ENCODE peak calls at places on chromosome 14, in six cellular contexts. E is stomach, O is GM12878, R is AG10803, B is left ventricle myocardium inferior, F is dorsolateral prefrontal cortex. G is an unnamed sample.

GRCh38 chr14:94388027-94388895 is at the start of gene SERPINA1:
- DNase-seq in E (peak), O (no peak), R (no peak), B (no peak), F (no peak), G (no peak)

GRCh38 chr14:30267141-30267540 is 291.8 kb upstream of the G2E3 start:
- DNase-seq in E (no peak), O (no peak), R (peak), B (no peak), F (no peak), G (no peak)

GRCh38 chr14:104650057-104650980 is 39.1 kb upstream of the INF2 start:
- DNase-seq in E (peak), O (no peak), R (peak), B (peak), F (peak), G (no peak)

GRCh38 chr14:95210699-95211098 is 53.4 kb upstream of the DICER1 start:
- DNase-seq in E (no peak), O (no peak), R (no peak), B (no peak), F (no peak), G (no peak)

GRCh38 chr14:96255501-96256366 is at the start of gene BDKRB1:
- DNase-seq in E (no peak), O (no peak), R (peak), B (no peak), F (no peak), G (no peak)

GRCh38 chr14:22886500-22887259 is 3.7 kb downstream of the REM2 start:
- DNase-seq in E (peak), O (peak), R (peak), B (peak), F (no peak), G (peak)

GRCh38 chr14:95134304-95134933 is 22.9 kb downstream of the DICER1 start:
- DNase-seq in E (no peak), O (no peak), R (no peak), B (no peak), F (no peak), G (no peak)

GRCh38 chr14:63843796-63844195 is 9.0 kb upstream of the SYNE2 start:
- DNase-seq in E (no peak), O (no peak), R (no peak), B (no peak), F (no peak), G (no peak)

GRCh38 chr14:92525318-92526095 is 11.9 kb downstream of the RIN3 start:
- DNase-seq in E (no peak), O (no peak), R (no peak), B (no peak), F (no peak), G (no peak)

GRCh38 chr14:58587271-58587670 is 50.5 kb upstream of the DACT1 start:
- DNase-seq in E (no peak), O (no peak), R (peak), B (no peak), F (no peak), G (no peak)

GRCh38 chr14:24224618-24225071 is 7.5 kb downstream of the NEDD8 start:
- DNase-seq in E (no peak), O (no peak), R (peak), B (no peak), F (no peak), G (no peak)

GRCh38 chr14:69538766-69539165 is 35.9 kb downstream of the CCDC177 start:
- DNase-seq in E (no peak), O (no peak), R (no peak), B (no peak), F (no peak), G (no peak)

GRCh38 chr14:39581474-39581873 is 149.2 kb upstream of the FBXO33 start:
- DNase-seq in E (no peak), O (no peak), R (no peak), B (no peak), F (no peak), G (no peak)

GRCh38 chr14:31419179-31420012 is 954 bp downstream of the HEATR5A start:
- DNase-seq in E (no peak), O (no peak), R (peak), B (no peak), F (no peak), G (no peak)

GRCh38 chr14:96362071-96362964 is 823 bp downstream of the ATG2B start:
- DNase-seq in E (peak), O (peak), R (peak), B (no peak), F (peak), G (peak)

GRCh38 chr14:31320922-31321779 is 99.2 kb downstream of the HEATR5A start:
- DNase-seq in E (no peak), O (no peak), R (no peak), B (no peak), F (no peak), G (no peak)

GRCh38 chr14:22225526-22226133 is 363.4 kb downstream of the DAD1 start:
- DNase-seq in E (no peak), O (no peak), R (peak), B (no peak), F (no peak), G (no peak)

GRCh38 chr14:33057585-33057984 is 118.9 kb downstream of the NPAS3 start:
- DNase-seq in E (no peak), O (no peak), R (no peak), B (no peak), F (no peak), G (no peak)

GRCh38 chr14:103348154-103348553 is 14.1 kb downstream of the EIF5 start:
- DNase-seq in E (no peak), O (no peak), R (no peak), B (no peak), F (no peak), G (no peak)

GRCh38 chr14:33120341-33120740 is 181.7 kb downstream of the NPAS3 start:
- DNase-seq in E (no peak), O (no peak), R (peak), B (no peak), F (no peak), G (no peak)

GRCh38 chr14:23605931-23606585 is 27.5 kb upstream of the JPH4 start:
- DNase-seq in E (no peak), O (peak), R (no peak), B (no peak), F (no peak), G (peak)

GRCh38 chr14:61409782-61410181 is 88.4 kb downstream of the PRKCH start:
- DNase-seq in E (no peak), O (no peak), R (no peak), B (no peak), F (no peak), G (no peak)

GRCh38 chr14:66163023-66163422 is 323.1 kb upstream of the CCDC196 start:
- DNase-seq in E (no peak), O (no peak), R (no peak), B (no peak), F (no peak), G (no peak)

GRCh38 chr14:37622231-37622923 is 26.9 kb downstream of the TTC6 start:
- DNase-seq in E (no peak), O (no peak), R (peak), B (no peak), F (no peak), G (no peak)

GRCh38 chr14:104139460-104140212 is 1.2 kb downstream of the KIF26A start:
- DNase-seq in E (no peak), O (no peak), R (no peak), B (peak), F (no peak), G (no peak)

GRCh38 chr14:93778453-93778852 is 9.8 kb downstream of the PRIMA1 start:
- DNase-seq in E (peak), O (no peak), R (no peak), B (no peak), F (no peak), G (no peak)

GRCh38 chr14:49778421-49778820 is 10.5 kb downstream of the KLHDC2 start:
- DNase-seq in E (no peak), O (no peak), R (no peak), B (no peak), F (no peak), G (no peak)

GRCh38 chr14:26730929-26731618 is 133.2 kb upstream of the NOVA1 start:
- DNase-seq in E (no peak), O (no peak), R (no peak), B (no peak), F (peak), G (no peak)
- TF ChIP-seq CTCF in E (no peak), O (no peak), R (peak), B (peak), F (peak), G (no peak)

DNA sequence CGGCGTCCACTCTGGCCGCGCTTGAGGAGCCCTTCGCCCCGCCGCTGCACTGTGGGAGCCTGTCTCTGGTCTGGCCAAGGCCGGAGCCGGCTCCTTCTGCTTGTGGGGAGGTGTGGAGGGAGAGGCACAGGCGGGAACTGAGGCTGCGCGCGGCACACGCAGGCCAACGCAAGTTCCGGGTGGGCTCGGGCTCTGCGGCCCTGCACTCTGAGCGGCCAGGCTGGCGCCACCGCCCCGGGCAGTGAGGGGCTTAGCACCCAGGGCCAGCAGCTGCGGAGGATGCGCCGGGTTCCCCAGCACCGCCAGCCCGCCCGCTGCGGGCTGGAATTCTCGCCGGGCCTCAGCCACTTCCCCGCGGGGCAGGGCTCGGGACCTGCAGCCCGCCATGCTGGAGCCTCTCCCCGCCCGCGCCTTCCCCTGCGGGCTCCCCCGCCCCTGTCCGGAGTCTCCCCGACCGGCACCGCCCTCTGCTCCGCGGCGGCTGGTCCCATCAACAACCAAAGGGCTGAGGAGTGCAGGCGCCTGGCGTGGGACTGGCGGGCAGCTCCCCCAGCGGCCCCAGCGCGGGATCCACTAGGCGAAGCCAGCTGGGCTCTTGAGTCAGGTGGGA is 921.2 kb upstream of the FOXG1 start:
- DNase-seq in E (no peak), O (no peak), R (no peak), B (no peak), F (no peak), G (no peak)
- H3K4me3 ChIP-seq in E (no peak), O (no peak), R (no peak), B (no peak), F (no peak), G (no peak)

GRCh38 chr14:55381561-55381960 is 30.1 kb downstream of the ATG14 start:
- DNase-seq in E (no peak), O (no peak), R (no peak), B (no peak), F (no peak), G (no peak)

GRCh38 chr14:55373784-55374725 is 37.6 kb downstream of the ATG14 start:
- DNase-seq in E (no peak), O (peak), R (no peak), B (no peak), F (no peak), G (peak)

GRCh38 chr14:55381040-55381439 is 30.6 kb downstream of the ATG14 start:
- DNase-seq in E (no peak), O (no peak), R (no peak), B (no peak), F (no peak), G (no peak)

GRCh38 chr14:55374771-55375170 is 36.9 kb downstream of the ATG14 start:
- DNase-seq in E (no peak), O (no peak), R (no peak), B (no peak), F (no peak), G (no peak)

DNA sequence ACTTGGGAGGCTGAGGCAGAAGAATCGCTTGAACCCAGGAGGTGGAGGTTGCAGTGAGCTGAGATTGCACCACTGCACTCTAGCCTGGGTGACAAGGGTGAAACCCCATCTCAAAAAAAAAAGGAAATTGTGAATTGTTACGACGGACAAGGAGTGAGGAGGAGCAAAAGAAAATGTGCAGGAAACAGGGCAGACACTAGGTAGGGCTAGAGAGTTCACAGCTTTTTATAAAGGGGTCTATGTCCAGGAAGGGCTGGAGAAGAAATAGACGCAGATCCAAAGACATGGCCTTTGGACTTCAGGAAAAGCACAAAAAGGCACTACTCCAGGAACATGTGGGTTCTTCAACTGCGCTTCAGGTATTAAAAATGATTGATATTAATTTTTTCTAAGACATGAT is 34.4 kb downstream of the ATG14 start:
- DNase-seq in E (no peak), O (no peak), R (no peak), B (no peak), F (no peak), G (no peak)
- TF ChIP-seq CTCF in E (no peak), O (no peak), R (no peak), B (no peak), F (no peak), G (no peak)

GRCh38 chr14:67554341-67554740 is 21.3 kb downstream of the PLEKHH1 start:
- DNase-seq in E (no peak), O (no peak), R (no peak), B (no peak), F (no peak), G (no peak)
- H3K4me3 ChIP-seq in E (no peak), O (no peak), R (no peak), B (no peak), F (no peak), G (no peak)

DNA sequence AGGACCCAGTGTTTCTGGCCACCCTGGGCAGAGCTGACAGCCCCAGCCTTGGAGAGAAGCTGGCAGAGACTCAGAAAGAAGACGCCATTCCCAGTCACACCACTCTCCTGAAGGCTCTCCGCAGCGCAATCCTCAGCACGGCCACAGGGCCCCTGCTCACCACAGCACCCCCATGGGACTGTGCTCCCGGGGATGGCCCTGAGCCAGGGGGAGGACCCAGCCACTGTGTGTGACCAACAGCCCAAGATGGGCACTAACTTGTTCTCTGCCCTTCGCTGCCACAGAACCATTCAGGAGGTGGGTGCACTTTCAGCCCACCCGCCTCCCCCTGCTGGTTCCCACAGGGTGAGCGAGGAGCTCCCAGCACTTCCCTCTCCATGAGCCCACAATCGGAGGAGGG is 57.1 kb downstream of the CCNK start:
- DNase-seq in E (no peak), O (no peak), R (no peak), B (no peak), F (no peak), G (no peak)
- TF ChIP-seq CTCF in E (no peak), O (no peak), R (no peak), B (peak), F (no peak), G (no peak)